ENCODE peak calls at places on chromosomes 13 and 19, in ten cellular contexts. J is HuH-7; I is PC-9; Y is pancreas; E is NB4; N is left ventricle myocardium inferior; M is stomach; Q is H9; X is sciatic nerve; S is activated CD4-positive, CD25-positive, alpha-beta regulatory T cell treated with anti-CD3 and anti-CD28 coated beads, Interleukin-2, amount 50 U/mL, for 16 hours. F is an unnamed sample.
A peak's percentile ranks its signal among the peaks of the same experiment; 100 is the strongest.

GRCh38 chr19:13212759-13213330 is 62.6 kb downstream of the IER2 start:
- DNase-seq in J (peak; percentile 84), M (peak; percentile 75), S (peak; percentile 49), E (peak; percentile 76), Y (peak; percentile 31), Q (peak; percentile 84), X (peak; percentile 76), I (peak; percentile 62), N (peak; percentile 50), F (peak; percentile 53)

GRCh38 chr19:13019330-13019729 is 24.1 kb downstream of the NFIX start:
- DNase-seq in Y (no peak), J (no peak), X (no peak), E (no peak), Q (no peak), S (no peak), M (no peak), I (no peak), N (no peak), F (no peak)

GRCh38 chr19:18086590-18087138 is at the start of gene IL12RB1:
- DNase-seq in X (no peak), I (no peak), N (no peak), S (no peak), J (no peak), Q (no peak), E (peak; percentile 25), Y (no peak), M (peak; percentile 42), F (no peak)

GRCh38 chr19:47035127-47035494 is 13.3 kb downstream of the TMEM160 start:
- DNase-seq in Q (peak; percentile 73), S (no peak), E (peak; percentile 98), M (no peak), I (no peak), X (no peak), N (no peak), J (no peak), Y (no peak), F (no peak)

GRCh38 chr19:2242092-2242537 is 5.5 kb downstream of the SF3A2 start:
- DNase-seq in I (no peak), M (no peak), X (no peak), Y (no peak), N (no peak), E (no peak), S (no peak), Q (no peak), J (no peak), F (no peak)

GRCh38 chr19:11194657-11195056 is 2.7 kb downstream of the KANK2 start:
- DNase-seq in E (no peak), N (no peak), M (no peak), J (no peak), Q (no peak), S (no peak), Y (no peak), X (no peak), I (no peak), F (no peak)

GRCh38 chr13:101514695-101515275 is 62.3 kb downstream of the ITGBL1 start:
- DNase-seq in M (no peak), S (no peak), E (peak; percentile 53), I (peak; percentile 64), X (no peak), Y (no peak), J (peak; percentile 0), N (no peak), Q (no peak), F (peak; percentile 28)

GRCh38 chr13:52371736-52372247 is 34.2 kb downstream of the THSD1 start:
- DNase-seq in J (peak; percentile 24), M (no peak), X (no peak), S (no peak), E (peak; percentile 32), I (peak; percentile 43), N (no peak), Y (no peak), Q (no peak), F (peak; percentile 24)

GRCh38 chr13:20402881-20403280 is 122.8 kb downstream of the CRYL1 start:
- DNase-seq in Q (no peak), X (peak; percentile 34), E (no peak), Y (no peak), M (peak; percentile 10), S (no peak), N (no peak), J (no peak), I (no peak), F (no peak)

GRCh38 chr13:37448072-37448471 is 150.5 kb downstream of the POSTN start:
- DNase-seq in Q (no peak), X (no peak), J (no peak), I (no peak), N (no peak), E (no peak), Y (no peak), S (no peak), M (no peak), F (no peak)

GRCh38 chr19:51402117-51402516 is 11.7 kb upstream of the C19orf84 start:
- DNase-seq in S (no peak), N (no peak), E (no peak), M (no peak), X (no peak), I (no peak), J (no peak), Q (no peak), Y (no peak), F (no peak)

GRCh38 chr19:54435551-54436016 is 13.4 kb upstream of the LENG8 start:
- DNase-seq in N (no peak), I (no peak), E (no peak), M (no peak), J (no peak), X (no peak), Q (no peak), S (no peak), Y (no peak), F (no peak)

GRCh38 chr19:39136225-39136940 is 10.8 kb downstream of the PAK4 start:
- DNase-seq in M (peak; percentile 51), X (no peak), J (no peak), E (no peak), S (no peak), I (no peak), Q (no peak), Y (no peak), N (no peak), F (no peak)

GRCh38 chr19:5903502-5904301 is at the start of gene NDUFA11:
- DNase-seq in Y (peak; percentile 93), Q (peak; percentile 98), M (peak; percentile 99), X (peak; percentile 99), E (peak; percentile 93), J (peak; percentile 91), S (peak; percentile 91), N (peak; percentile 99), I (no peak), F (peak; percentile 93)

GRCh38 chr13:106314417-106314816 is 221.0 kb downstream of the EFNB2 start:
- DNase-seq in X (no peak), N (no peak), M (no peak), E (no peak), J (peak; percentile 9), Q (no peak), I (no peak), Y (no peak), S (no peak), F (no peak)

GRCh38 chr13:43848250-43848649 is 31.3 kb downstream of the CCDC122 start:
- DNase-seq in S (no peak), J (no peak), X (no peak), M (no peak), Y (no peak), N (no peak), E (peak; percentile 81), I (peak; percentile 40), Q (no peak), F (no peak)

GRCh38 chr19:13024126-13024957 is 29.1 kb downstream of the NFIX start:
- DNase-seq in Y (no peak), I (no peak), N (no peak), J (no peak), Q (no peak), M (no peak), S (no peak), E (no peak), X (no peak), F (no peak)

GRCh38 chr13:35891973-35892441 is 239.2 kb downstream of the DCLK1 start:
- DNase-seq in J (no peak), X (no peak), N (no peak), M (no peak), E (no peak), Q (no peak), S (no peak), I (peak; percentile 87), Y (no peak), F (peak; percentile 3)

GRCh38 chr19:18063463-18063862 is 23.3 kb downstream of the IL12RB1 start:
- DNase-seq in J (no peak), N (no peak), X (no peak), S (no peak), I (no peak), Y (no peak), M (no peak), E (peak; percentile 42), Q (peak; percentile 73), F (no peak)